ENCODE peak calls at places on chromosome 20, in ten cellular contexts. One of them, this sample, is unnamed.

GRCh38 chr20:38357653-38358207 is 11.4 kb downstream of the LBP start:
- DNase-seq in endothelial cell: no peak
- DNase-seq in mesothelial cell of epicardium: no peak
- DNase-seq in ELR: peak; percentile 71
- DNase-seq in WTC11: no peak
- DNase-seq in astrocyte of the hippocampus: peak; percentile 46
- DNase-seq in H9: no peak
- DNase-seq in hepatocyte: no peak
- DNase-seq in activated T-cell treated with anti-CD3 and anti-CD28 coated beads for 1 hour: no peak
- DNase-seq in NCI-H2227 treated with DMSO at 0.1 percent for 48 hours: no peak
- DNase-seq in this sample: no peak

GRCh38 chr20:60363698-60364097 is 405.5 kb downstream of the CDH26 start:
- DNase-seq in activated T-cell treated with anti-CD3 and anti-CD28 coated beads for 1 hour: no peak
- DNase-seq in WTC11: no peak
- DNase-seq in hepatocyte: no peak
- DNase-seq in ELR: no peak
- DNase-seq in astrocyte of the hippocampus: no peak
- DNase-seq in NCI-H2227 treated with DMSO at 0.1 percent for 48 hours: no peak
- DNase-seq in endothelial cell: no peak
- DNase-seq in H9: no peak
- DNase-seq in mesothelial cell of epicardium: no peak
- DNase-seq in this sample: no peak

GRCh38 chr20:24694727-24695528 is 225.5 kb downstream of the SYNDIG1 start:
- DNase-seq in H9: peak; percentile 15
- DNase-seq in ELR: no peak
- DNase-seq in endothelial cell: no peak
- DNase-seq in hepatocyte: no peak
- DNase-seq in astrocyte of the hippocampus: no peak
- DNase-seq in WTC11: no peak
- DNase-seq in mesothelial cell of epicardium: no peak
- DNase-seq in activated T-cell treated with anti-CD3 and anti-CD28 coated beads for 1 hour: no peak
- DNase-seq in NCI-H2227 treated with DMSO at 0.1 percent for 48 hours: no peak
- DNase-seq in this sample: no peak

GRCh38 chr20:58361549-58361948 is 27.5 kb upstream of the VAPB start:
- DNase-seq in astrocyte of the hippocampus: peak; percentile 28
- DNase-seq in activated T-cell treated with anti-CD3 and anti-CD28 coated beads for 1 hour: no peak
- DNase-seq in endothelial cell: no peak
- DNase-seq in ELR: peak; percentile 71
- DNase-seq in H9: no peak
- DNase-seq in WTC11: no peak
- DNase-seq in hepatocyte: peak; percentile 16
- DNase-seq in mesothelial cell of epicardium: no peak
- DNase-seq in NCI-H2227 treated with DMSO at 0.1 percent for 48 hours: no peak
- DNase-seq in this sample: no peak

GRCh38 chr20:42197599-42197998 is 579.4 kb upstream of the CHD6 start:
- DNase-seq in mesothelial cell of epicardium: no peak
- DNase-seq in WTC11: no peak
- DNase-seq in hepatocyte: no peak
- DNase-seq in astrocyte of the hippocampus: no peak
- DNase-seq in H9: no peak
- DNase-seq in activated T-cell treated with anti-CD3 and anti-CD28 coated beads for 1 hour: no peak
- DNase-seq in ELR: no peak
- DNase-seq in NCI-H2227 treated with DMSO at 0.1 percent for 48 hours: no peak
- DNase-seq in endothelial cell: no peak
- DNase-seq in this sample: no peak

GRCh38 chr20:36585410-36586125 is 12.2 kb downstream of the TGIF2 start:
- DNase-seq in activated T-cell treated with anti-CD3 and anti-CD28 coated beads for 1 hour: no peak
- DNase-seq in WTC11: peak; percentile 63
- DNase-seq in hepatocyte: no peak
- DNase-seq in astrocyte of the hippocampus: no peak
- DNase-seq in mesothelial cell of epicardium: no peak
- DNase-seq in endothelial cell: no peak
- DNase-seq in H9: peak; percentile 93
- DNase-seq in NCI-H2227 treated with DMSO at 0.1 percent for 48 hours: no peak
- DNase-seq in ELR: peak; percentile 91
- DNase-seq in this sample: no peak

GRCh38 chr20:44106615-44107014 is 80.4 kb downstream of the JPH2 start:
- DNase-seq in WTC11: no peak
- DNase-seq in endothelial cell: no peak
- DNase-seq in ELR: no peak
- DNase-seq in hepatocyte: no peak
- DNase-seq in H9: no peak
- DNase-seq in activated T-cell treated with anti-CD3 and anti-CD28 coated beads for 1 hour: no peak
- DNase-seq in astrocyte of the hippocampus: no peak
- DNase-seq in NCI-H2227 treated with DMSO at 0.1 percent for 48 hours: no peak
- DNase-seq in mesothelial cell of epicardium: no peak
- DNase-seq in this sample: no peak

GRCh38 chr20:63483834-63484233 is 11.4 kb upstream of the KCNQ2 start:
- DNase-seq in H9: peak; percentile 71
- DNase-seq in astrocyte of the hippocampus: no peak
- DNase-seq in ELR: peak; percentile 34
- DNase-seq in WTC11: peak; percentile 63
- DNase-seq in activated T-cell treated with anti-CD3 and anti-CD28 coated beads for 1 hour: no peak
- DNase-seq in NCI-H2227 treated with DMSO at 0.1 percent for 48 hours: no peak
- DNase-seq in endothelial cell: no peak
- DNase-seq in hepatocyte: no peak
- DNase-seq in mesothelial cell of epicardium: no peak
- DNase-seq in this sample: no peak

GRCh38 chr20:21322921-21323321 is 19.8 kb downstream of the XRN2 start:
- DNase-seq in mesothelial cell of epicardium: no peak
- DNase-seq in H9: no peak
- DNase-seq in astrocyte of the hippocampus: no peak
- DNase-seq in NCI-H2227 treated with DMSO at 0.1 percent for 48 hours: no peak
- DNase-seq in hepatocyte: no peak
- DNase-seq in activated T-cell treated with anti-CD3 and anti-CD28 coated beads for 1 hour: no peak
- DNase-seq in endothelial cell: no peak
- DNase-seq in ELR: peak; percentile 55
- DNase-seq in WTC11: no peak
- DNase-seq in this sample: no peak

GRCh38 chr20:51042657-51043247 is 19.8 kb upstream of the KCNG1 start:
- DNase-seq in WTC11: peak; percentile 65
- DNase-seq in NCI-H2227 treated with DMSO at 0.1 percent for 48 hours: no peak
- DNase-seq in mesothelial cell of epicardium: no peak
- DNase-seq in activated T-cell treated with anti-CD3 and anti-CD28 coated beads for 1 hour: no peak
- DNase-seq in ELR: peak; percentile 44
- DNase-seq in astrocyte of the hippocampus: no peak
- DNase-seq in H9: peak; percentile 74
- DNase-seq in endothelial cell: no peak
- DNase-seq in hepatocyte: no peak
- DNase-seq in this sample: no peak

GRCh38 chr20:40639956-40640355 is 49.1 kb downstream of the MAFB start:
- DNase-seq in WTC11: no peak
- DNase-seq in activated T-cell treated with anti-CD3 and anti-CD28 coated beads for 1 hour: no peak
- DNase-seq in H9: no peak
- DNase-seq in hepatocyte: no peak
- DNase-seq in astrocyte of the hippocampus: no peak
- DNase-seq in ELR: no peak
- DNase-seq in mesothelial cell of epicardium: no peak
- DNase-seq in NCI-H2227 treated with DMSO at 0.1 percent for 48 hours: no peak
- DNase-seq in endothelial cell: no peak
- DNase-seq in this sample: no peak

GRCh38 chr20:42974347-42974746 is 215.4 kb downstream of the PTPRT start:
- DNase-seq in mesothelial cell of epicardium: no peak
- DNase-seq in H9: no peak
- DNase-seq in endothelial cell: no peak
- DNase-seq in activated T-cell treated with anti-CD3 and anti-CD28 coated beads for 1 hour: no peak
- DNase-seq in hepatocyte: no peak
- DNase-seq in WTC11: no peak
- DNase-seq in NCI-H2227 treated with DMSO at 0.1 percent for 48 hours: no peak
- DNase-seq in ELR: no peak
- DNase-seq in astrocyte of the hippocampus: no peak
- DNase-seq in this sample: no peak

GRCh38 chr20:21102691-21103311 is 3.4 kb downstream of the LINC00237 start:
- DNase-seq in hepatocyte: peak; percentile 38
- DNase-seq in H9: peak; percentile 76
- DNase-seq in WTC11: peak; percentile 72
- DNase-seq in ELR: no peak
- DNase-seq in activated T-cell treated with anti-CD3 and anti-CD28 coated beads for 1 hour: no peak
- DNase-seq in NCI-H2227 treated with DMSO at 0.1 percent for 48 hours: no peak
- DNase-seq in astrocyte of the hippocampus: peak; percentile 45
- DNase-seq in endothelial cell: peak; percentile 44
- DNase-seq in mesothelial cell of epicardium: no peak
- DNase-seq in this sample: peak; percentile 70

GRCh38 chr20:23086931-23087411 is 847 bp upstream of the CD93 start:
- DNase-seq in hepatocyte: no peak
- DNase-seq in ELR: no peak
- DNase-seq in WTC11: no peak
- DNase-seq in astrocyte of the hippocampus: no peak
- DNase-seq in endothelial cell: no peak
- DNase-seq in mesothelial cell of epicardium: no peak
- DNase-seq in activated T-cell treated with anti-CD3 and anti-CD28 coated beads for 1 hour: no peak
- DNase-seq in NCI-H2227 treated with DMSO at 0.1 percent for 48 hours: no peak
- DNase-seq in H9: no peak
- DNase-seq in this sample: no peak

GRCh38 chr20:32442630-32443029 is 84.5 kb downstream of the ASXL1 start:
- DNase-seq in ELR: no peak
- DNase-seq in endothelial cell: no peak
- DNase-seq in WTC11: no peak
- DNase-seq in astrocyte of the hippocampus: no peak
- DNase-seq in H9: no peak
- DNase-seq in mesothelial cell of epicardium: no peak
- DNase-seq in activated T-cell treated with anti-CD3 and anti-CD28 coated beads for 1 hour: no peak
- DNase-seq in NCI-H2227 treated with DMSO at 0.1 percent for 48 hours: no peak
- DNase-seq in hepatocyte: no peak
- DNase-seq in this sample: no peak

GRCh38 chr20:58472273-58473018 is 42.8 kb downstream of the APCDD1L start:
- DNase-seq in hepatocyte: no peak
- DNase-seq in mesothelial cell of epicardium: no peak
- DNase-seq in activated T-cell treated with anti-CD3 and anti-CD28 coated beads for 1 hour: no peak
- DNase-seq in NCI-H2227 treated with DMSO at 0.1 percent for 48 hours: no peak
- DNase-seq in astrocyte of the hippocampus: no peak
- DNase-seq in endothelial cell: no peak
- DNase-seq in ELR: no peak
- DNase-seq in H9: no peak
- DNase-seq in WTC11: no peak
- DNase-seq in this sample: no peak

GRCh38 chr20:46722450-46722849 is 13.0 kb downstream of the SLC2A10 start:
- DNase-seq in ELR: no peak
- DNase-seq in NCI-H2227 treated with DMSO at 0.1 percent for 48 hours: no peak
- DNase-seq in hepatocyte: no peak
- DNase-seq in activated T-cell treated with anti-CD3 and anti-CD28 coated beads for 1 hour: no peak
- DNase-seq in astrocyte of the hippocampus: no peak
- DNase-seq in WTC11: no peak
- DNase-seq in endothelial cell: no peak
- DNase-seq in mesothelial cell of epicardium: no peak
- DNase-seq in H9: no peak
- DNase-seq in this sample: no peak

GRCh38 chr20:50788868-50789125 is 6.1 kb upstream of the BCAS4 start:
- DNase-seq in WTC11: no peak
- DNase-seq in NCI-H2227 treated with DMSO at 0.1 percent for 48 hours: no peak
- DNase-seq in activated T-cell treated with anti-CD3 and anti-CD28 coated beads for 1 hour: no peak
- DNase-seq in mesothelial cell of epicardium: no peak
- DNase-seq in hepatocyte: no peak
- DNase-seq in endothelial cell: no peak
- DNase-seq in H9: no peak
- DNase-seq in astrocyte of the hippocampus: no peak
- DNase-seq in ELR: no peak
- DNase-seq in this sample: no peak

GRCh38 chr20:32528291-32528891 is 56.7 kb downstream of the NOL4L start:
- DNase-seq in mesothelial cell of epicardium: no peak
- DNase-seq in H9: no peak
- DNase-seq in astrocyte of the hippocampus: no peak
- DNase-seq in hepatocyte: no peak
- DNase-seq in NCI-H2227 treated with DMSO at 0.1 percent for 48 hours: no peak
- DNase-seq in WTC11: no peak
- DNase-seq in activated T-cell treated with anti-CD3 and anti-CD28 coated beads for 1 hour: no peak
- DNase-seq in ELR: no peak
- DNase-seq in endothelial cell: no peak
- DNase-seq in this sample: peak; percentile 78

GRCh38 chr20:60048634-60049578 is 90.7 kb downstream of the CDH26 start:
- DNase-seq in astrocyte of the hippocampus: no peak
- DNase-seq in activated T-cell treated with anti-CD3 and anti-CD28 coated beads for 1 hour: no peak
- DNase-seq in endothelial cell: no peak
- DNase-seq in NCI-H2227 treated with DMSO at 0.1 percent for 48 hours: no peak
- DNase-seq in ELR: no peak
- DNase-seq in hepatocyte: no peak
- DNase-seq in WTC11: no peak
- DNase-seq in H9: peak; percentile 13
- DNase-seq in mesothelial cell of epicardium: no peak
- DNase-seq in this sample: no peak

GRCh38 chr20:44170796-44171410 is 16.1 kb downstream of the JPH2 start:
- DNase-seq in WTC11: no peak
- DNase-seq in activated T-cell treated with anti-CD3 and anti-CD28 coated beads for 1 hour: no peak
- DNase-seq in H9: no peak
- DNase-seq in NCI-H2227 treated with DMSO at 0.1 percent for 48 hours: no peak
- DNase-seq in mesothelial cell of epicardium: no peak
- DNase-seq in hepatocyte: no peak
- DNase-seq in ELR: no peak
- DNase-seq in endothelial cell: no peak
- DNase-seq in astrocyte of the hippocampus: no peak
- DNase-seq in this sample: peak; percentile 37

GRCh38 chr20:63378115-63378429 is 16.9 kb upstream of the CHRNA4 start:
- DNase-seq in ELR: no peak
- DNase-seq in WTC11: no peak
- DNase-seq in NCI-H2227 treated with DMSO at 0.1 percent for 48 hours: no peak
- DNase-seq in mesothelial cell of epicardium: no peak
- DNase-seq in H9: no peak
- DNase-seq in hepatocyte: no peak
- DNase-seq in activated T-cell treated with anti-CD3 and anti-CD28 coated beads for 1 hour: no peak
- DNase-seq in endothelial cell: no peak
- DNase-seq in astrocyte of the hippocampus: no peak
- DNase-seq in this sample: no peak

GRCh38 chr20:840858-841567 is 7.5 kb downstream of the FAM110A start:
- DNase-seq in mesothelial cell of epicardium: no peak
- DNase-seq in hepatocyte: peak; percentile 65
- DNase-seq in endothelial cell: no peak
- DNase-seq in activated T-cell treated with anti-CD3 and anti-CD28 coated beads for 1 hour: no peak
- DNase-seq in ELR: no peak
- DNase-seq in astrocyte of the hippocampus: peak; percentile 43
- DNase-seq in NCI-H2227 treated with DMSO at 0.1 percent for 48 hours: no peak
- DNase-seq in H9: no peak
- DNase-seq in WTC11: peak; percentile 58
- DNase-seq in this sample: no peak

GRCh38 chr20:51800769-51801219 is 1.5 kb downstream of the SALL4 start:
- DNase-seq in NCI-H2227 treated with DMSO at 0.1 percent for 48 hours: no peak
- DNase-seq in WTC11: peak; percentile 22
- DNase-seq in mesothelial cell of epicardium: no peak
- DNase-seq in activated T-cell treated with anti-CD3 and anti-CD28 coated beads for 1 hour: no peak
- DNase-seq in H9: no peak
- DNase-seq in ELR: peak; percentile 34
- DNase-seq in hepatocyte: peak; percentile 59
- DNase-seq in endothelial cell: no peak
- DNase-seq in astrocyte of the hippocampus: peak; percentile 36
- DNase-seq in this sample: peak; percentile 28

GRCh38 chr20:61694666-61695065 is 371.0 kb downstream of the TAF4 start:
- DNase-seq in hepatocyte: no peak
- DNase-seq in mesothelial cell of epicardium: no peak
- DNase-seq in ELR: no peak
- DNase-seq in activated T-cell treated with anti-CD3 and anti-CD28 coated beads for 1 hour: no peak
- DNase-seq in astrocyte of the hippocampus: no peak
- DNase-seq in NCI-H2227 treated with DMSO at 0.1 percent for 48 hours: no peak
- DNase-seq in WTC11: no peak
- DNase-seq in H9: no peak
- DNase-seq in endothelial cell: no peak
- DNase-seq in this sample: no peak

GRCh38 chr20:19961298-19961697 is 55.9 kb upstream of the NAA20 start:
- DNase-seq in WTC11: no peak
- DNase-seq in activated T-cell treated with anti-CD3 and anti-CD28 coated beads for 1 hour: no peak
- DNase-seq in ELR: no peak
- DNase-seq in H9: no peak
- DNase-seq in astrocyte of the hippocampus: no peak
- DNase-seq in hepatocyte: no peak
- DNase-seq in NCI-H2227 treated with DMSO at 0.1 percent for 48 hours: no peak
- DNase-seq in endothelial cell: no peak
- DNase-seq in mesothelial cell of epicardium: no peak
- DNase-seq in this sample: no peak

GRCh38 chr20:11920083-11920482 is 2.4 kb downstream of the BTBD3 start:
- DNase-seq in mesothelial cell of epicardium: no peak
- DNase-seq in astrocyte of the hippocampus: no peak
- DNase-seq in H9: no peak
- DNase-seq in NCI-H2227 treated with DMSO at 0.1 percent for 48 hours: no peak
- DNase-seq in endothelial cell: no peak
- DNase-seq in WTC11: no peak
- DNase-seq in hepatocyte: no peak
- DNase-seq in ELR: no peak
- DNase-seq in activated T-cell treated with anti-CD3 and anti-CD28 coated beads for 1 hour: no peak
- DNase-seq in this sample: no peak

GRCh38 chr20:51255417-51255816 is 232.5 kb upstream of the KCNG1 start:
- DNase-seq in activated T-cell treated with anti-CD3 and anti-CD28 coated beads for 1 hour: no peak
- DNase-seq in mesothelial cell of epicardium: no peak
- DNase-seq in WTC11: no peak
- DNase-seq in endothelial cell: no peak
- DNase-seq in NCI-H2227 treated with DMSO at 0.1 percent for 48 hours: no peak
- DNase-seq in ELR: no peak
- DNase-seq in hepatocyte: no peak
- DNase-seq in astrocyte of the hippocampus: no peak
- DNase-seq in H9: no peak
- DNase-seq in this sample: no peak

This sample was measured in cardiac muscle cell.